ENCODE peak calls at places on chromosomes 1 and 21, in seven cellular contexts. U is GDM1; J is left ventricle myocardium superior; Q is HT1080; W is fibroblast of the aortic adventitia; T is M059J; L is naive thymus-derived CD8-positive, alpha-beta T cell. O is an unnamed sample.

GRCh38 chr1:45685308-45686080 is 839 bp downstream of the GPBP1L1 start:
- DNase-seq in T (no peak), W (peak; percentile 31), L (no peak), U (no peak), J (no peak), Q (no peak), O (peak; percentile 51)

GRCh38 chr1:17098440-17099317 is 20.6 kb downstream of the PADI2 start:
- DNase-seq in J (peak; percentile 55), U (no peak), W (peak; percentile 8), Q (no peak), T (peak; percentile 29), L (no peak), O (no peak)

GRCh38 chr1:173362543-173362942 is 114.6 kb upstream of the PRDX6 start:
- DNase-seq in W (no peak), L (no peak), Q (no peak), T (no peak), J (no peak), U (no peak), O (no peak)

GRCh38 chr1:66396212-66396890 is 137.6 kb upstream of the SGIP1 start:
- DNase-seq in J (no peak), L (no peak), T (no peak), U (no peak), Q (no peak), W (no peak), O (no peak)

GRCh38 chr1:198691063-198691462 is 52.2 kb downstream of the PTPRC start:
- DNase-seq in W (no peak), T (no peak), J (no peak), L (no peak), U (no peak), Q (no peak), O (no peak)

GRCh38 chr1:118902299-118903270 is 85.6 kb downstream of the TBX15 start:
- DNase-seq in J (no peak), Q (peak; percentile 5), L (no peak), U (no peak), W (peak; percentile 61), T (peak; percentile 71), O (no peak)

GRCh38 chr1:182262425-182262824 is 129.2 kb downstream of the GLUL start:
- DNase-seq in U (peak; percentile 16), T (no peak), Q (no peak), J (no peak), W (no peak), L (no peak), O (peak; percentile 38)

GRCh38 chr1:228367798-228368791 is 38.5 kb downstream of the TRIM11 start:
- DNase-seq in L (no peak), T (no peak), U (no peak), J (peak; percentile 63), W (no peak), Q (no peak), O (no peak)

GRCh38 chr1:65079941-65080340 is 68.1 kb upstream of the AK4 start:
- DNase-seq in T (peak; percentile 42), W (no peak), Q (peak; percentile 75), L (no peak), J (no peak), U (no peak), O (no peak)

GRCh38 chr21:37458669-37459276 is 92.2 kb downstream of the DYRK1A start:
- DNase-seq in T (no peak), Q (no peak), J (no peak), L (no peak), U (no peak), W (no peak), O (peak; percentile 39)

GRCh38 chr1:87899746-87900145 is 571.1 kb downstream of the LMO4 start:
- DNase-seq in L (no peak), Q (no peak), J (no peak), W (no peak), T (no peak), U (no peak), O (no peak)

GRCh38 chr1:53992085-53992874 is 25.7 kb downstream of the LDLRAD1 start:
- DNase-seq in W (peak; percentile 7), U (no peak), J (no peak), Q (no peak), T (peak; percentile 35), L (no peak), O (no peak)

GRCh38 chr21:38769253-38769780 is 36.4 kb upstream of the ETS2 start:
- DNase-seq in J (no peak), Q (peak; percentile 82), U (no peak), T (peak; percentile 97), L (no peak), W (peak; percentile 26), O (no peak)